ENCODE peak calls at places on chromosomes 13 and 19, in five cellular contexts. One of them, this sample, is unnamed.

GRCh38 chr13:94088742-94089141 is 390.7 kb downstream of the DCT start:
- DNase-seq in H1: no peak
- DNase-seq in K562: no peak
- DNase-seq in GM12878: no peak
- DNase-seq in SK-N-SH: peak
- DNase-seq in this sample: no peak

GRCh38 chr19:30968841-30969399 is 380.3 kb downstream of the TSHZ3 start:
- DNase-seq in GM12878: no peak
- DNase-seq in H1: no peak
- DNase-seq in K562: no peak
- DNase-seq in SK-N-SH: no peak
- DNase-seq in this sample: no peak

GRCh38 chr19:17942181-17942580 is 9.4 kb downstream of the CCDC124 start:
- DNase-seq in SK-N-SH: no peak
- DNase-seq in K562: no peak
- DNase-seq in GM12878: no peak
- DNase-seq in H1: no peak
- DNase-seq in this sample: no peak

GRCh38 chr13:28485551-28485950 is 9.4 kb downstream of the FLT1 start:
- DNase-seq in H1: no peak
- DNase-seq in SK-N-SH: no peak
- DNase-seq in K562: no peak
- DNase-seq in GM12878: no peak
- DNase-seq in this sample: no peak

GRCh38 chr13:101283782-101284181 is 132.5 kb downstream of the NALCN start:
- DNase-seq in SK-N-SH: no peak
- DNase-seq in K562: no peak
- DNase-seq in GM12878: no peak
- DNase-seq in H1: no peak
- DNase-seq in this sample: no peak

GRCh38 chr19:18594096-18594823 is 5.7 kb downstream of the REX1BD start:
- DNase-seq in H1: peak
- DNase-seq in SK-N-SH: peak
- DNase-seq in GM12878: no peak
- DNase-seq in K562: peak
- DNase-seq in this sample: no peak

GRCh38 chr19:7792286-7792685 is 29.2 kb downstream of the CLEC4M start:
- DNase-seq in H1: no peak
- DNase-seq in SK-N-SH: no peak
- DNase-seq in GM12878: no peak
- DNase-seq in K562: no peak
- DNase-seq in this sample: no peak

GRCh38 chr19:15684828-15685227 is 11.9 kb downstream of the CYP4F12 start:
- DNase-seq in SK-N-SH: no peak
- DNase-seq in GM12878: no peak
- DNase-seq in H1: no peak
- DNase-seq in K562: peak
- DNase-seq in this sample: no peak

GRCh38 chr13:98576963-98577822 is at the start of gene STK24:
- DNase-seq in GM12878: no peak
- DNase-seq in K562: peak
- DNase-seq in H1: peak
- DNase-seq in SK-N-SH: peak
- DNase-seq in this sample: peak

GRCh38 chr13:63381078-63381859 is 1965.6 kb upstream of the PCDH20 start:
- DNase-seq in GM12878: no peak
- DNase-seq in SK-N-SH: no peak
- DNase-seq in K562: no peak
- DNase-seq in H1: no peak
- DNase-seq in this sample: no peak

GRCh38 chr13:74062933-74063332 is 71.3 kb downstream of the KLF12 start:
- DNase-seq in H1: no peak
- DNase-seq in K562: no peak
- DNase-seq in GM12878: peak
- DNase-seq in SK-N-SH: no peak
- DNase-seq in this sample: no peak

GRCh38 chr13:36251528-36251927 is 37.2 kb upstream of the SOHLH2 start:
- DNase-seq in H1: no peak
- DNase-seq in K562: no peak
- DNase-seq in SK-N-SH: no peak
- DNase-seq in GM12878: no peak
- DNase-seq in this sample: no peak

GRCh38 chr19:45152504-45153338 is 8.1 kb downstream of the NKPD1 start:
- DNase-seq in K562: no peak
- DNase-seq in SK-N-SH: peak
- DNase-seq in H1: peak
- DNase-seq in GM12878: no peak
- DNase-seq in this sample: no peak

GRCh38 chr19:40642757-40643325 is 41.7 kb downstream of the LTBP4 start:
- DNase-seq in SK-N-SH: no peak
- DNase-seq in H1: no peak
- DNase-seq in GM12878: no peak
- DNase-seq in K562: no peak
- DNase-seq in this sample: no peak

GRCh38 chr13:75186384-75186783 is 295.6 kb downstream of the TBC1D4 start:
- DNase-seq in GM12878: no peak
- DNase-seq in SK-N-SH: no peak
- DNase-seq in H1: no peak
- DNase-seq in K562: no peak
- DNase-seq in this sample: no peak

GRCh38 chr19:53432088-53432661 is 391 bp downstream of the ZNF761 start:
- DNase-seq in K562: peak
- DNase-seq in GM12878: no peak
- DNase-seq in H1: peak
- DNase-seq in SK-N-SH: peak
- DNase-seq in this sample: no peak

GRCh38 chr19:46580247-46580646 is 20.9 kb upstream of the CALM3 start:
- DNase-seq in SK-N-SH: no peak
- DNase-seq in GM12878: no peak
- DNase-seq in H1: no peak
- DNase-seq in K562: no peak
- DNase-seq in this sample: no peak

GRCh38 chr19:18085702-18086457 is 854 bp downstream of the IL12RB1 start:
- DNase-seq in H1: no peak
- DNase-seq in SK-N-SH: no peak
- DNase-seq in K562: no peak
- DNase-seq in GM12878: no peak
- DNase-seq in this sample: no peak

GRCh38 chr19:31913103-31913710 is 432.2 kb upstream of the ZNF507 start:
- DNase-seq in SK-N-SH: no peak
- DNase-seq in K562: no peak
- DNase-seq in H1: no peak
- DNase-seq in GM12878: no peak
- DNase-seq in this sample: no peak

GRCh38 chr19:44113138-44113783 is at the start of gene ZNF225:
- DNase-seq in SK-N-SH: peak
- DNase-seq in K562: peak
- DNase-seq in GM12878: peak
- DNase-seq in H1: peak
- DNase-seq in this sample: peak

GRCh38 chr13:42561752-42562467 is 12.0 kb upstream of the TNFSF11 start:
- DNase-seq in H1: no peak
- DNase-seq in SK-N-SH: no peak
- DNase-seq in K562: no peak
- DNase-seq in GM12878: no peak
- DNase-seq in this sample: no peak

GRCh38 chr19:17504030-17504429 is 7.4 kb upstream of the PGLS start:
- DNase-seq in H1: no peak
- DNase-seq in SK-N-SH: no peak
- DNase-seq in K562: no peak
- DNase-seq in GM12878: no peak
- DNase-seq in this sample: no peak

GRCh38 chr19:47111081-47111589 is 2.4 kb downstream of the ZC3H4 start:
- DNase-seq in H1: no peak
- DNase-seq in SK-N-SH: peak
- DNase-seq in K562: peak
- DNase-seq in GM12878: no peak
- DNase-seq in this sample: no peak

GRCh38 chr19:748274-748598 is 2.7 kb upstream of the MISP start:
- DNase-seq in H1: no peak
- DNase-seq in K562: peak
- DNase-seq in GM12878: no peak
- DNase-seq in SK-N-SH: peak
- DNase-seq in this sample: no peak

GRCh38 chr13:21717817-21718216 is 46.9 kb downstream of the FGF9 start:
- DNase-seq in H1: no peak
- DNase-seq in K562: no peak
- DNase-seq in SK-N-SH: no peak
- DNase-seq in GM12878: no peak
- DNase-seq in this sample: no peak

GRCh38 chr13:39148513-39148961 is 110.3 kb downstream of the NHLRC3 start:
- DNase-seq in K562: no peak
- DNase-seq in SK-N-SH: no peak
- DNase-seq in GM12878: no peak
- DNase-seq in H1: no peak
- DNase-seq in this sample: no peak

GRCh38 chr13:110705826-110706569 is at the start of gene CARS2:
- DNase-seq in H1: peak
- DNase-seq in SK-N-SH: peak
- DNase-seq in K562: peak
- DNase-seq in GM12878: peak
- DNase-seq in this sample: peak

GRCh38 chr13:110700186-110700585 is 5.7 kb downstream of the CARS2 start:
- DNase-seq in K562: no peak
- DNase-seq in H1: no peak
- DNase-seq in SK-N-SH: no peak
- DNase-seq in GM12878: no peak
- DNase-seq in this sample: no peak

GRCh38 chr13:110705356-110705825 is 525 bp downstream of the CARS2 start:
- DNase-seq in SK-N-SH: no peak
- DNase-seq in H1: no peak
- DNase-seq in K562: no peak
- DNase-seq in GM12878: no peak
- DNase-seq in this sample: no peak

GRCh38 chr13:110702089-110702488 is 3.8 kb downstream of the CARS2 start:
- DNase-seq in K562: no peak
- DNase-seq in GM12878: no peak
- DNase-seq in H1: no peak
- DNase-seq in SK-N-SH: no peak
- DNase-seq in this sample: no peak

GRCh38 chr13:110702591-110703526 is 3.1 kb downstream of the CARS2 start:
- DNase-seq in GM12878: no peak
- DNase-seq in H1: no peak
- DNase-seq in SK-N-SH: peak
- DNase-seq in K562: no peak
- DNase-seq in this sample: no peak
- TF ChIP-seq TAF1 in GM12878: no peak
- TF ChIP-seq TAF1 in H1: no peak
- TF ChIP-seq TAF1 in SK-N-SH: no peak
- TF ChIP-seq TAF1 in K562: no peak
- TF ChIP-seq TAF1 in this sample: no peak

DNA sequence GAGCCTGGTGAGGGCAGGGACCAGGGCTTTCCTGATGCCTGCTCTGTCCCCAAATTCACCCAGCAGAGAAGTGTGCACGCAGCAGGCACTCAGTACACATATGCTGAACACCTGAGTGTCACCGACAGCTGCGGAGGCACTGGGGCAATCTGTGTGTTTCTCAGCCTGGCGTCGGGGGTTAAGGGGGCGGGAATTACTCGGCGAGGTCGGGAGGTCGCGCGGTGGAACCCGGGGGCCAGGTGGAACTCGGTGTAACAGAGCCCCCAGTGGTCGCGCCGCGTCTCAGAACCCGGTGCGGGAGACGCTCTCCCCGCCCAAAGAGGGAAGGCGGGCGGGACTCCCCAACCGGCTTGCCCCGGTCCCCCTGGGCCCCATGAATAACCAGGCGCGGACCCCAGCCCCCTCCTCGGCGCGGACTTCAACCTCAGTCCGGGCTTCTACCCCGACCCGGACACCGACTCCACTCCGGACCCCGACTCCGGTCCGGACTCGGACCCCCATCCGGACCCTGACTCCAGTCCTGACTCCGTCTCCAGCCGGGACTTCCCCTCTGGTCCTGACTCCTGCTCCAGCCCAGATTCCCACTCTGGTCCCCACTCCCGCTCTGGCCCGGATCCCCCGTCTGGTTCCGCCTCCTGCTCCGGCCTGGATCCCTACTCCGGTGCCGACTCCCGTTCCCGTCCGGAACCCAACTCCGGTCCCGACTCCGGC is at the start of gene SELENOV:
- DNase-seq in SK-N-SH: peak
- DNase-seq in H1: peak
- DNase-seq in GM12878: no peak
- DNase-seq in K562: peak
- DNase-seq in this sample: no peak
- H3K4me3 ChIP-seq in SK-N-SH: peak
- H3K4me3 ChIP-seq in H1: peak
- H3K4me3 ChIP-seq in GM12878: peak
- H3K4me3 ChIP-seq in K562: no peak
- H3K4me3 ChIP-seq in this sample: peak

GRCh38 chr19:3606174-3606689 is 443 bp downstream of the TBXA2R start:
- DNase-seq in H1: peak
- DNase-seq in K562: peak
- DNase-seq in GM12878: no peak
- DNase-seq in SK-N-SH: peak
- DNase-seq in this sample: no peak
- TF ChIP-seq TAF1 in H1: no peak
- TF ChIP-seq TAF1 in K562: no peak
- TF ChIP-seq TAF1 in GM12878: no peak
- TF ChIP-seq TAF1 in SK-N-SH: no peak
- TF ChIP-seq TAF1 in this sample: no peak

DNA sequence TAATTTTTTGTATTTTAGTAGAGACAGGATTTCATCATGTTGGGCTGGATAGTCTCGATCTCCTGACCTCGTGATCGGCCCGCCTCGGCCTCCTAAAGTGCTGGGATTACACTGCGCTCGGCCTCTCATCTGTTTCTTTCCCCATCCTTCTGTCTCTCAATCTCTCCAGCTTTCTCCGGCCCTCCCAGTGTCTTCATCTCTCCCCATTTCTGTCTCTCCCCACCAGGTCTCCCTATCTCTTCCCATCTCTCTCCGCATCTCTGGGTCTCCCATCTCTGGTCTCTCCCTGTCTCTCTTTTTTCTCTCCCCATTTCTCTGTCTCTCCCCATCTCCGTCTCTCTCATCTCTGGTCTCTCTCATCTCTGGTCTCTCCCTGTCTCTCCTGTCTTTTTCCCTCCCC is 12.2 kb upstream of the NFIX start:
- DNase-seq in H1: no peak
- DNase-seq in GM12878: no peak
- DNase-seq in K562: no peak
- DNase-seq in SK-N-SH: no peak
- DNase-seq in this sample: no peak
- H3K4me3 ChIP-seq in H1: peak
- H3K4me3 ChIP-seq in GM12878: peak
- H3K4me3 ChIP-seq in K562: peak
- H3K4me3 ChIP-seq in SK-N-SH: peak
- H3K4me3 ChIP-seq in this sample: peak

This sample was measured in HepG2.